ENCODE peak calls at places on chromosomes 2 and 18, in seven cellular contexts. A is adipocyte; J is PC-9; Q is effector memory CD4-positive, alpha-beta T cell; N is endodermal cell; X is astrocyte; R is transverse colon. C is an unnamed sample. For H3K4me1, the result is how much of the 10 kb centered on the place peaks cover.

GRCh38 chr2:129922571-129923264 is 56.7 kb upstream of the RAB6C start:
- DNase-seq in X (no peak), N (peak), R (no peak), A (no peak), Q (no peak), J (no peak), C (no peak)

GRCh38 chr18:79439201-79440023 is 43.7 kb downstream of the NFATC1 start:
- DNase-seq in X (peak), J (no peak), R (no peak), N (no peak), A (no peak), Q (no peak), C (no peak)

GRCh38 chr2:123453046-123453445 is 572.0 kb upstream of the CNTNAP5 start:
- DNase-seq in X (no peak), R (no peak), N (no peak), J (no peak), Q (no peak), A (no peak), C (no peak)

GRCh38 chr2:12979066-12979465 is 262.3 kb downstream of the TRIB2 start:
- DNase-seq in Q (no peak), A (no peak), N (no peak), R (no peak), J (no peak), X (no peak), C (no peak)

GRCh38 chr2:187319441-187320108 is 128.5 kb downstream of the CALCRL start:
- DNase-seq in N (no peak), X (peak), R (no peak), A (no peak), Q (no peak), J (no peak), C (peak)

GRCh38 chr18:8498905-8499304 is 110.3 kb upstream of the RAB12 start:
- DNase-seq in A (no peak), R (no peak), Q (no peak), X (no peak), N (no peak), J (no peak), C (no peak)

GRCh38 chr2:109264595-109265328 is 135.8 kb downstream of the SH3RF3 start:
- DNase-seq in J (no peak), A (peak), X (peak), Q (no peak), N (peak), R (no peak), C (peak)

GRCh38 chr2:150339282-150339681 is 148.2 kb downstream of the RND3 start:
- DNase-seq in A (peak), R (no peak), Q (no peak), N (no peak), J (no peak), X (no peak), C (no peak)

GRCh38 chr2:42339191-42339912 is 21.7 kb downstream of the COX7A2L start:
- DNase-seq in X (no peak), A (no peak), J (no peak), Q (no peak), N (peak), R (no peak), C (peak)

GRCh38 chr2:69716555-69717120 is 25.3 kb upstream of the ANXA4 start:
- DNase-seq in X (peak), Q (no peak), J (peak), R (no peak), N (no peak), A (peak), C (no peak)

GRCh38 chr18:41513438-41513837 is 441.6 kb upstream of the PIK3C3 start:
- DNase-seq in A (no peak), Q (no peak), J (no peak), N (no peak), X (no peak), R (no peak), C (no peak)

GRCh38 chr2:17851731-17852585 is 26.5 kb upstream of the KCNS3 start:
- DNase-seq in J (peak), Q (no peak), A (peak), N (peak), X (peak), R (peak), C (peak)

GRCh38 chr2:134243244-134243643 is 10.6 kb upstream of the MGAT5 start:
- DNase-seq in X (no peak), N (no peak), A (no peak), Q (no peak), R (no peak), J (no peak), C (no peak)

GRCh38 chr2:72326759-72327158 is 179.1 kb upstream of the CYP26B1 start:
- DNase-seq in J (no peak), Q (no peak), N (no peak), R (no peak), A (no peak), X (peak), C (no peak)

GRCh38 chr2:237092920-237093781 is 7.5 kb downstream of the COPS8 start:
- DNase-seq in J (peak), N (no peak), X (peak), R (no peak), A (peak), Q (no peak), C (no peak)

GRCh38 chr18:10912790-10913560 is 236.4 kb downstream of the PIEZO2 start:
- DNase-seq in Q (no peak), N (no peak), X (peak), J (no peak), R (no peak), A (peak), C (peak)

GRCh38 chr2:190683802-190684201 is 34.9 kb downstream of the NAB1 start:
- DNase-seq in J (no peak), X (no peak), Q (no peak), R (no peak), N (no peak), A (no peak), C (no peak)

DNA sequence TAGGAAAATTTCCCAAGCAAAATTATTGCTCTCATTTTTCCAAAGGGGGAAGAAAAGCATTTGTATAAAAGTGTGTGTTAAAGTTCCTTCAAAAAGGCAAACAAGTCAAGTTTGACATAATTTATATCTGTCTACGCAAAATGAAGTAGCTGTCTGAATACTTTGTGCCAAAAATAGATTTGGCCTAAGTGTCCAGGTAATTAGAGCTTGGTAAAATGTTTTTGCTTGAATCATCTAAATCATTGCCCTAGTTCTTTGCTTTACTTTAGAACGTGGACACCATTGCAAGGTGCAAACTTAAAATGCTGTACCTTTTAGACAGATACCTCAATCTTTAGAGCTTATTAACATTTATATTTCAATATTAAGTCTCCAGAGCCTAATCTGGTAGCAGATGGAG is 97.6 kb upstream of the MAPRE2 start:
- DNase-seq in J (no peak), X (no peak), R (no peak), Q (no peak), N (no peak), A (no peak), C (no peak)
- H3K4me1 ChIP-seq in J (under half), X (under half), R (under half), Q (under half), N (under half), A (under half), C (under half)

DNA sequence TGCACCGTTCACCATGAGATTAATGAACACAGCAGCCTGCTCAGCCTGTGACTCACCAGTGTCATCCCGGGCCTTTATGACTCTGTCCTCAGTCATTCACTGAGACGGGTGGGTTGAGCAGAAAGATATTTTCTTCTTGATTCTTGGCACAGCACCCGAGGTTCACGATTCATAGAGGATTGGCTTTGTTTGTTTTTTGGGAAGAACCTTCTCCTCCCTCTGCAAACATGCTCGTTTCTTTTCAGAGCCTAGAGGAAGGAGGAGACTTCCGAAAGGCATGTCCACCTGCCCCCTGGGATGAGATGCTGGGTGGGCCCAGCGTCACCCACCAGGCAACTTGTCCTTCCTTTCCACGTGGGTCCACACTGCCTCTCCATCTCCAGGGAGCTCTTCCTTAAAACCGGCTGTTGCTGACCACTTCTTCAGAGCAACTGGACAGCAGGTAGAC is 199.2 kb downstream of the GLI2 start:
- DNase-seq in A (peak), J (peak), N (no peak), Q (no peak), R (peak), X (peak), C (no peak)
- H3K4me1 ChIP-seq in A (half or more), J (under half), N (under half), Q (under half), R (under half), X (half or more), C (under half)

GRCh38 chr2:16633632-16634430 is 31.8 kb downstream of the CYRIA start:
- DNase-seq in J (peak), R (no peak), N (no peak), X (peak), A (no peak), Q (no peak), C (no peak)

GRCh38 chr2:16630463-16630862 is 35.2 kb downstream of the CYRIA start:
- DNase-seq in A (no peak), R (no peak), J (no peak), Q (no peak), X (no peak), N (no peak), C (no peak)

GRCh38 chr2:16635796-16636699 is 29.6 kb downstream of the CYRIA start:
- DNase-seq in X (peak), Q (no peak), R (no peak), J (peak), N (no peak), A (no peak), C (no peak)

GRCh38 chr2:16629770-16630169 is 35.9 kb downstream of the CYRIA start:
- DNase-seq in A (no peak), R (no peak), N (no peak), Q (no peak), J (peak), X (no peak), C (no peak)

DNA sequence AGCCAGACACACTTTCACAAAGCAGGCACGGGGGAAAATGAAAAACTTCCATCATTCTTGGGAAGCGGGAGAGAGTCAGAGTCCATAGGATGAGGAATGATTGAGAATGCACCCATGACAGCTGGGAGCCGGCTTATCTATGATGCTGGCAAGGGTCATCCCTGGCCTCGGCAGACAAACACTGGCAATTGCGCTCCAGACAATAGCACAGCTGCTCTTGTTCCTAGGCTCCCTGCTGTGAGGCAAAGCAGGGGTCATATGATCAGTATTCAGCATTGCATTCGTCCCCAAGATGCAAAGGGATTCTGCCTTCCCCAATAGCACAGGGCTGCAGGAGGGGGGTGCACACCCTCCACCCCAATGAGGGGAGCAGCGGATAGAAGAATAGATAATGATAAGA is 33.0 kb downstream of the CYRIA start:
- DNase-seq in J (no peak), R (no peak), A (no peak), X (no peak), N (no peak), Q (no peak), C (no peak)
- H3K4me1 ChIP-seq in J (under half), R (under half), A (under half), X (under half), N (under half), Q (under half), C (under half)

DNA sequence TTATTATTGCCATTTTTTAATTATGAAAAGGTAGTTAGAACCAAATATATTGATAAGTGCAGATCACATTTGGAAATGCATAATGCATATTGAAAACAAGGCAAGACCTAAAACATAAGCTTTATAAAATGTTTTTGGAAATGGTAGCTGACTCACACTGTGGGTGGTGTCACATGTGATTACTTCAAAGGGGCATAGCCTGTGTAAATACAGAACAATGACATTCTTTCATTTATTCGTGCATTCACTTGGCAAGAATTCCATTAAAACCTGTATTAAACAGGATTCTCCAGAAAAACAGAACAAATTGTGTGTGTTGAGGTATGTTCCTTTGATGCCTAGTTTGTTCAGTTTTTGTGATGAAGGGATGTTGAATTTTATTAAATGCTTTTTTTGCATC is 427.3 kb upstream of the ST6GAL2 start:
- DNase-seq in R (no peak), N (no peak), J (no peak), Q (no peak), A (no peak), X (no peak), C (no peak)
- H3K4me1 ChIP-seq in R (under half), N (under half), J (under half), Q (under half), A (under half), X (under half), C (under half)

DNA sequence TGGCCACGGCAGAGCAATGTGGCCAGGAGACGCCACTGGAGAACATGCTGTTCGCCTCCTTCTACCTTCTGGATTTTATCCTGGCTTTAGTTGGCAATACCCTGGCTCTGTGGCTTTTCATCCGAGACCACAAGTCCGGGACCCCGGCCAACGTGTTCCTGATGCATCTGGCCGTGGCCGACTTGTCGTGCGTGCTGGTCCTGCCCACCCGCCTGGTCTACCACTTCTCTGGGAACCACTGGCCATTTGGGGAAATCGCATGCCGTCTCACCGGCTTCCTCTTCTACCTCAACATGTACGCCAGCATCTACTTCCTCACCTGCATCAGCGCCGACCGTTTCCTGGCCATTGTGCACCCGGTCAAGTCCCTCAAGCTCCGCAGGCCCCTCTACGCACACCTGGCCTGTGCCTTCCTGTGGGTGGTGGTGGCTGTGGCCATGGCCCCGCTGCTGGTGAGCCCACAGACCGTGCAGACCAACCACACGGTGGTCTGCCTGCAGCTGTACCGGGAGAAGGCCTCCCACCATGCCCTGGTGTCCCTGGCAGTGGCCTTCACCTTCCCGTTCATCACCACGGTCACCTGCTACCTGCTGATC is 4.9 kb downstream of the GPR17 start:
- DNase-seq in N (no peak), A (no peak), R (no peak), J (no peak), Q (no peak), X (peak), C (peak)
- H3K4me1 ChIP-seq in N (under half), A (under half), R (half or more), J (under half), Q (under half), X (under half), C (under half)

GRCh38 chr2:8611246-8611645 is 70.6 kb upstream of the ID2 start:
- DNase-seq in Q (no peak), A (no peak), N (peak), X (no peak), R (no peak), J (no peak), C (no peak)
- H3K4me1 ChIP-seq in Q (under half), A (under half), N (under half), X (under half), R (under half), J (under half), C (under half)

GRCh38 chr2:217935901-217936684 is 66.7 kb downstream of the TNS1 start:
- DNase-seq in J (no peak), Q (no peak), X (peak), N (no peak), A (peak), R (no peak), C (peak)
- H3K4me1 ChIP-seq in J (under half), Q (under half), X (half or more), N (under half), A (half or more), R (under half), C (half or more)